ENCODE peak calls at places on chromosomes 13 and 19, in seven cellular contexts. O is heart right ventricle, L is epithelial cell of esophagus, A is anterior cingulate cortex, W is adrenal gland, Z is stomach, H is GM23248. N is an unnamed sample.

GRCh38 chr19:51354742-51355148 is 11.4 kb downstream of the ETFB start:
- DNase-seq in Z (no peak), W (no peak), L (no peak), A (no peak), O (no peak), H (no peak), N (no peak)

GRCh38 chr13:113656831-113657671 is 947 bp downstream of the ATP4B start:
- DNase-seq in W (no peak), L (no peak), O (no peak), Z (peak; percentile 25), H (no peak), A (no peak), N (no peak)

GRCh38 chr19:58096884-58097283 is 1.1 kb downstream of the ZSCAN18 start:
- DNase-seq in A (no peak), O (no peak), Z (no peak), W (no peak), L (no peak), H (no peak), N (no peak)

GRCh38 chr19:10562609-10563008 is 3.2 kb downstream of the KRI1 start:
- DNase-seq in W (no peak), L (no peak), H (no peak), A (no peak), Z (no peak), O (no peak), N (no peak)

GRCh38 chr13:111187879-111188643 is 73.0 kb downstream of the ARHGEF7 start:
- DNase-seq in W (no peak), Z (no peak), H (peak; percentile 40), A (no peak), L (peak; percentile 88), O (no peak), N (no peak)

GRCh38 chr13:101579291-101579802 is 126.9 kb downstream of the ITGBL1 start:
- DNase-seq in Z (no peak), A (no peak), L (peak; percentile 21), H (peak; percentile 25), W (no peak), O (no peak), N (no peak)

GRCh38 chr13:88704600-88705275 is 1033.6 kb downstream of the SLITRK5 start:
- DNase-seq in O (no peak), W (no peak), Z (no peak), A (no peak), H (no peak), L (no peak), N (no peak)

GRCh38 chr13:32783067-32783466 is 196.8 kb downstream of the PDS5B start:
- DNase-seq in H (peak; percentile 55), L (peak; percentile 19), W (no peak), O (no peak), A (no peak), Z (no peak), N (peak; percentile 47)

GRCh38 chr19:3360494-3361383 is 5.6 kb upstream of the NFIC start:
- DNase-seq in O (peak; percentile 81), L (peak; percentile 54), Z (peak; percentile 66), H (peak; percentile 76), A (peak; percentile 39), W (peak; percentile 67), N (no peak)

GRCh38 chr13:31175847-31176536 is 14.3 kb upstream of the HSPH1 start:
- DNase-seq in A (no peak), W (no peak), O (no peak), Z (no peak), L (no peak), H (no peak), N (no peak)

GRCh38 chr19:22144394-22144793 is 52.4 kb downstream of the ZNF676 start:
- DNase-seq in A (no peak), O (no peak), W (no peak), H (peak; percentile 7), L (peak; percentile 48), Z (no peak), N (peak; percentile 8)

GRCh38 chr19:34254552-34255432 is at the start of gene GARRE1:
- DNase-seq in W (no peak), L (peak; percentile 23), O (peak; percentile 36), Z (peak; percentile 91), H (peak; percentile 61), A (no peak), N (peak; percentile 51)

GRCh38 chr19:32581704-32582164 is 744 bp downstream of the PDCD5 start:
- DNase-seq in A (no peak), Z (no peak), L (peak; percentile 73), H (peak; percentile 67), W (no peak), O (no peak), N (peak; percentile 15)

GRCh38 chr13:47822036-47822435 is 179.0 kb downstream of the SUCLA2 start:
- DNase-seq in H (no peak), A (no peak), W (no peak), Z (no peak), L (no peak), O (no peak), N (no peak)